ENCODE peak calls at places on chromosomes 1 and 21, in six cellular contexts. G, Y, K, U, J and C are unnamed samples.

GRCh38 chr1:196723325-196724185 is 51.1 kb upstream of the CFHR3 start:
- DNase-seq in G (peak; percentile 50), Y (no peak), K (peak; percentile 64), U (no peak), J (peak; percentile 66), C (no peak)

GRCh38 chr1:5648410-5649165 is 343.6 kb downstream of the NPHP4 start:
- DNase-seq in G (peak; percentile 49), Y (no peak), K (peak; percentile 5), U (no peak), J (no peak), C (no peak)

GRCh38 chr1:113456967-113457366 is 66.7 kb downstream of the MAGI3 start:
- DNase-seq in G (peak; percentile 86), Y (peak; percentile 95), K (peak; percentile 40), U (no peak), J (no peak), C (no peak)

GRCh38 chr1:98205291-98206017 is 284.6 kb upstream of the DPYD start:
- DNase-seq in G (no peak), Y (no peak), K (no peak), U (no peak), J (no peak), C (no peak)

GRCh38 chr1:85599076-85599491 is 18.5 kb downstream of the CCN1 start:
- DNase-seq in G (no peak), Y (no peak), K (no peak), U (no peak), J (no peak), C (no peak)

GRCh38 chr1:200029624-200030074 is 2.1 kb downstream of the NR5A2 start:
- DNase-seq in G (no peak), Y (no peak), K (no peak), U (no peak), J (no peak), C (no peak)

GRCh38 chr21:16370176-16370575 is 640.4 kb downstream of the USP25 start:
- DNase-seq in G (peak; percentile 83), Y (no peak), K (no peak), U (no peak), J (no peak), C (no peak)

GRCh38 chr1:90174246-90174645 is 179.3 kb downstream of the ZNF326 start:
- DNase-seq in G (no peak), Y (no peak), K (no peak), U (no peak), J (no peak), C (no peak)

GRCh38 chr1:31717341-31717740 is 13.5 kb upstream of the COL16A1 start:
- DNase-seq in G (no peak), Y (peak; percentile 32), K (no peak), U (no peak), J (no peak), C (no peak)

GRCh38 chr1:19081218-19081893 is 124.9 kb upstream of the IFFO2 start:
- DNase-seq in G (no peak), Y (peak; percentile 83), K (no peak), U (no peak), J (no peak), C (no peak)

GRCh38 chr1:235601087-235601486 is 48.5 kb downstream of the GNG4 start:
- DNase-seq in G (no peak), Y (peak; percentile 21), K (peak; percentile 27), U (no peak), J (peak; percentile 28), C (no peak)

GRCh38 chr1:39652105-39652504 is 12.7 kb upstream of the HEYL start:
- DNase-seq in G (no peak), Y (no peak), K (no peak), U (no peak), J (no peak), C (no peak)

GRCh38 chr1:45177452-45177851 is 29.0 kb downstream of the ZSWIM5 start:
- DNase-seq in G (no peak), Y (peak; percentile 5), K (no peak), U (no peak), J (no peak), C (no peak)

GRCh38 chr1:180231506-180232420 is 1.7 kb downstream of the LHX4 start:
- DNase-seq in G (peak; percentile 47), Y (peak; percentile 31), K (no peak), U (no peak), J (peak; percentile 47), C (peak; percentile 52)

GRCh38 chr1:22639286-22639685 is 2.9 kb downstream of the C1QA start:
- DNase-seq in G (no peak), Y (peak; percentile 15), K (no peak), U (no peak), J (no peak), C (no peak)

GRCh38 chr1:52707927-52708655 is 9.9 kb upstream of the COA7 start:
- DNase-seq in G (no peak), Y (peak; percentile 91), K (no peak), U (no peak), J (no peak), C (no peak)

GRCh38 chr1:156582388-156583022 is 3.0 kb downstream of the TTC24 start:
- DNase-seq in G (no peak), Y (no peak), K (no peak), U (no peak), J (no peak), C (no peak)

GRCh38 chr1:975365-975764 is 6.5 kb downstream of the PERM1 start:
- DNase-seq in G (no peak), Y (no peak), K (no peak), U (no peak), J (no peak), C (no peak)
- H3K4me3 ChIP-seq in G (peak overlapping the region; percentile 55), Y (no peak overlapping the region), K (no peak overlapping the region), U (no peak overlapping the region), J (no peak overlapping the region), C (no peak overlapping the region)

GRCh38 chr1:229229721-229230135 is 41.2 kb upstream of the RAB4A start:
- DNase-seq in G (no peak), Y (peak; percentile 85), K (peak; percentile 76), U (no peak), J (no peak), C (no peak)

GRCh38 chr1:229231754-229232119 is 39.2 kb upstream of the RAB4A start:
- DNase-seq in G (no peak), Y (no peak), K (no peak), U (no peak), J (no peak), C (no peak)

GRCh38 chr1:229230893-229231753 is 39.8 kb upstream of the RAB4A start:
- DNase-seq in G (no peak), Y (peak; percentile 29), K (no peak), U (no peak), J (no peak), C (no peak)

GRCh38 chr1:229229137-229229720 is 41.7 kb upstream of the RAB4A start:
- DNase-seq in G (no peak), Y (peak; percentile 64), K (no peak), U (no peak), J (no peak), C (no peak)

GRCh38 chr1:229230136-229230892 is 40.6 kb upstream of the RAB4A start:
- DNase-seq in G (no peak), Y (no peak), K (no peak), U (no peak), J (no peak), C (peak; percentile 44)
- H3K4me3 ChIP-seq in G (no peak overlapping the region), Y (no peak overlapping the region), K (no peak overlapping the region), U (no peak overlapping the region), J (no peak overlapping the region), C (no peak overlapping the region)

DNA sequence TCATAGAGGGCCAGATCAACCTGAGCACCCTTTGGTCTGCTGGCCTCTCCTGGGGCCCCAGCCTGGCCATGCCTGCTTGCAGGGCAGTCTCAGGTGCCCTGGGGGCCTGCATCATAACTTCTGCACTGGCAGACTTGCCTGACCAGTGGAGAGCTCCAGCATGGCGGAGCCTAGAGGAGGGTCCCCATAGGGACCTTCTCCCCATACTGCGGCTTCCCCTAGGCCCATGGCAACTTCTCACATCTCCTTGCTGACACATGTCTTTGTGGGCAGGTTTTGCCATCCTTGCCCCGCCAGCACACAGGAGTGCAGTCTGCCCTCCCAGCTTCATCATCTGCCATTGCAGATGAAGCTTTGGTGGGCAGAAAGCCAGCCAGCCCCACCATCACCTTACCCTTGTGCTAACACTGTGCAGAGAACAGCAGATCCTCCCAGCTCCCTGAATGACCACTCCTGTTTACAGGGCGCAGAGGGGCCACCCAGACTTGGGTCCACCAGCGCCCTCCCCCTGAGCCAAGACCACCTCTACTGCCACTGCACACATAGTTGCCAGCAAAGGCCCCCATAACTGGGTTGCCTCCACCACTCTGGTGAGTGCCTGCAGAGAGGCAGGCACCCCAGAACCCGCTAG is 51.7 kb downstream of the ZP4 start:
- DNase-seq in G (no peak), Y (no peak), K (no peak), U (no peak), J (no peak), C (no peak)
- H3K4me3 ChIP-seq in G (no peak overlapping the region), Y (no peak overlapping the region), K (no peak overlapping the region), U (no peak overlapping the region), J (no peak overlapping the region), C (no peak overlapping the region)

DNA sequence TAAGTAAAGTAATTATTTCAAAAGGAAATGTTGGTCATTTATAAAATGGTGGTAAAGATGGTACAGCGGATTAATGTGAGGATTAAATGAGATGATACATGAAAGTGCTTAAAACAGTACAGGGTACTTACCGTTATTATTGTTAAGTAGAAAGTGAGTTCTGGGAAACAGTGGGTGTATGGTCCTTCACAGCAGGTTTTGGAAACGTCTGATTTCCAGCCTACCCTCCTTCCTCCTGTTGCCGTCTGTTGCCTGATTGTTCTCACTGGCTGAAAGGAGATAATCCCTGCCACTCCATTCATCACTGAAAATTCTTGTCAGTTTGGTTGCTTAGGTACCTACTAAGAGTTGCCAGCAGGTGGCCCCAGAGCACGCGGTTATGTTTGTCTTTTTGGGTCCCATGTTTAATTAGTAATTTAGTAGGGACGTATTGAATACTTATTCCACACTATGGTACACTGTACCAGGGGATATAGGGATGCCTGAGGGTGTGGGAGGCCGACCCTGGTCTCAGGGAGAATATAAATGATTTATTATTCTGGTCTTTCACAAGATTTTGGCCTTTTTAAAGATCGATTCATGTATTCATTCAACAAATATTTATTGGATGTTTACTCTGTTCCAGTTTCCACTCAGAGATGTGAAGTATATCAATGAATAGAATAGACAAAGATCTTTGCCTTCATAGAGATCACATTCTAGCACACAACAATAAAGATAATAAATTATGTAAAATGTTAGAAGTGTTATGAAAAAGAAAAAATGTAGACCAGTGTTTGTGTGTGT is 30.8 kb upstream of the RPTN start:
- DNase-seq in G (peak; percentile 69), Y (peak; percentile 75), K (peak; percentile 57), U (peak; percentile 46), J (no peak), C (peak; percentile 11)
- H3K4me3 ChIP-seq in G (no peak overlapping the region), Y (peak overlapping the region; percentile 58), K (peak overlapping the region; percentile 49), U (peak overlapping the region; percentile 87), J (no peak overlapping the region), C (no peak overlapping the region)

DNA sequence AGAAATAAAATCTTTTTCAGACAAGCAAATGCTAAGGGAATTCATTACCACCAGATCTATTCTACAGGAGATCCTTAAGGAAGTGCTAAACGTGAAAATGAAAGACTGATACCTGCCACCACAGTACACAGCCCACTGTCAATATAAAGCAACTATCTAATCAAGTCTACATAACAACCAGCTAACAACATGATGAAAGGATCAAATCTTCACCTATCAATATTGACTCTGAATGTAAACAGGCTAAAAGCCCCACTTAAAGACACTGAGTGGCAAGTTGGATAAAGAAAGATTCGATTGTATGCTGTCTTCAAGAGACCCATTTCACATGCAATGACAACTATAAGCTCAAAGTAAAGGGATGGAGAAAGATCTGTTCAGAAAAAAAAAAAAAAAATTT is 492.4 kb downstream of the COL11A1 start:
- DNase-seq in G (no peak), Y (no peak), K (no peak), U (no peak), J (no peak), C (no peak)
- H3K4me3 ChIP-seq in G (no peak overlapping the region), Y (no peak overlapping the region), K (no peak overlapping the region), U (no peak overlapping the region), J (no peak overlapping the region), C (no peak overlapping the region)

GRCh38 chr21:37374026-37374425 is 7.5 kb downstream of the DYRK1A start:
- DNase-seq in G (no peak), Y (peak; percentile 69), K (no peak), U (no peak), J (no peak), C (no peak)
- H3K4me3 ChIP-seq in G (no peak overlapping the region), Y (no peak overlapping the region), K (no peak overlapping the region), U (no peak overlapping the region), J (no peak overlapping the region), C (no peak overlapping the region)